ENCODE peak calls at places on chromosomes 4 and X, in six cellular contexts. T is kidney tubule cell; J is astrocyte of the spinal cord; E is effector CD8-positive, alpha-beta T cell; X is midbrain; N is NCI-H2081. D is an unnamed sample.

GRCh38 chr4:41133619-41134018 is 80.7 kb downstream of the APBB2 start:
- DNase-seq in J (no peak), X (no peak), T (no peak), E (no peak), N (no peak), D (no peak)

GRCh38 chr4:1194028-1194900 is 21.9 kb upstream of the SPON2 start:
- DNase-seq in N (no peak), X (peak), J (peak), E (no peak), T (no peak), D (no peak)

GRCh38 chrX:1596676-1597344 is 5.4 kb downstream of the AKAP17A start:
- DNase-seq in T (no peak), X (no peak), N (no peak), J (no peak), E (no peak), D (no peak)

GRCh38 chr4:151658959-151659593 is 101.7 kb downstream of the GATB start:
- DNase-seq in T (peak), N (no peak), E (no peak), X (no peak), J (peak), D (no peak)

GRCh38 chr4:3433138-3433869 is 8.5 kb upstream of the HGFAC start:
- DNase-seq in X (no peak), E (no peak), N (no peak), T (no peak), J (no peak), D (no peak)

GRCh38 chrX:101407748-101408529 is at the start of the genes GLA and HNRNPH2:
- DNase-seq in E (peak), J (peak), N (peak), X (peak), T (peak), D (peak)

GRCh38 chrX:134373736-134374135 is 86.2 kb upstream of the HPRT1 start:
- DNase-seq in X (no peak), E (no peak), J (no peak), N (no peak), T (no peak), D (no peak)

GRCh38 chrX:74242050-74242449 is 61.9 kb upstream of the ZCCHC13 start:
- DNase-seq in E (no peak), X (no peak), N (no peak), J (peak), T (peak), D (no peak)

GRCh38 chr4:57426779-57427395 is 316.7 kb upstream of the IGFBP7 start:
- DNase-seq in T (peak), E (no peak), X (peak), N (peak), J (peak), D (no peak)

GRCh38 chr4:153448003-153448731 is 18.0 kb upstream of the TMEM131L start:
- DNase-seq in T (no peak), X (no peak), E (no peak), J (peak), N (peak), D (no peak)

GRCh38 chrX:8815460-8816065 is 14.4 kb upstream of the FAM9A start:
- DNase-seq in J (peak), N (peak), T (peak), X (peak), E (no peak), D (no peak)

GRCh38 chr4:5842456-5842855 is 50.4 kb downstream of the CRMP1 start:
- DNase-seq in T (no peak), N (no peak), X (no peak), E (no peak), J (no peak), D (no peak)

GRCh38 chrX:128653524-128653923 is 601.3 kb upstream of the ACTRT1 start:
- DNase-seq in E (no peak), X (no peak), J (no peak), N (no peak), T (no peak), D (no peak)

GRCh38 chr4:186904104-186904503 is 180.4 kb upstream of the FAT1 start:
- DNase-seq in T (peak), E (no peak), X (no peak), N (no peak), J (peak), D (no peak)

GRCh38 chr4:52658671-52659015 is 458 bp downstream of the USP46 start:
- DNase-seq in N (no peak), J (no peak), E (no peak), X (no peak), T (no peak), D (no peak)

GRCh38 chr4:48909697-48910096 is 3.1 kb upstream of the OCIAD2 start:
- DNase-seq in N (no peak), J (peak), T (peak), X (no peak), E (no peak), D (no peak)

GRCh38 chr4:4542824-4543485 is 1.1 kb upstream of the STX18 start:
- DNase-seq in N (no peak), T (no peak), E (no peak), X (no peak), J (no peak), D (no peak)

GRCh38 chr4:64780664-64781063 is 371.4 kb upstream of the TECRL start:
- DNase-seq in X (no peak), T (no peak), N (no peak), E (no peak), J (no peak), D (no peak)

GRCh38 chrX:29661290-29661689 is 554.1 kb upstream of the MAGEB2 start:
- DNase-seq in T (peak), X (no peak), J (peak), E (no peak), N (no peak), D (no peak)

GRCh38 chr4:31692407-31692940 is 972.3 kb downstream of the PCDH7 start:
- DNase-seq in X (no peak), J (no peak), T (no peak), E (no peak), N (no peak), D (no peak)

GRCh38 chr4:147596976-147597375 is 20.2 kb upstream of the TMEM184C start:
- DNase-seq in T (peak), E (no peak), J (peak), X (no peak), N (no peak), D (no peak)

GRCh38 chr4:165630671-165631070 is 242.4 kb upstream of the TLL1 start:
- DNase-seq in X (no peak), N (no peak), E (no peak), T (no peak), J (no peak), D (no peak)

D was measured in CD14-positive monocyte.